ENCODE peak calls at places on chromosomes 4 and X, in ten cellular contexts. A is AG04449, S is heart left ventricle, I is BJ, M is IMR-90, Y is AG09319, O is DND-41, T is upper lobe of left lung, Z is HL-60, E is fibroblast of mammary gland. K is an unnamed sample.
A peak's percentile ranks its signal among the peaks of the same experiment; 100 is the strongest.

GRCh38 chr4:155241664-155242063 is 33.2 kb downstream of the NPY2R start:
- DNase-seq in Y (no peak), Z (no peak), O (no peak), A (no peak), E (peak; percentile 23), S (no peak), T (no peak), M (no peak), I (no peak), K (no peak)

GRCh38 chr4:1409079-1409805 is 3.0 kb upstream of the NKX1-1 start:
- DNase-seq in Y (no peak), I (no peak), T (no peak), A (no peak), Z (no peak), S (no peak), E (no peak), M (no peak), O (no peak), K (peak; percentile 34)

GRCh38 chr4:188603646-188604045 is 464.4 kb downstream of the TRIML1 start:
- DNase-seq in I (no peak), O (no peak), M (peak; percentile 12), Y (no peak), Z (no peak), E (peak; percentile 51), T (no peak), A (no peak), S (no peak), K (no peak)

GRCh38 chr4:121526509-121526908 is 145.7 kb upstream of the QRFPR start:
- DNase-seq in I (no peak), T (no peak), Z (no peak), Y (no peak), O (no peak), S (no peak), A (no peak), M (no peak), E (no peak), K (no peak)

GRCh38 chrX:139237141-139237540 is 293.4 kb upstream of the F9 start:
- DNase-seq in Z (no peak), Y (no peak), A (no peak), S (no peak), M (no peak), T (no peak), O (no peak), E (no peak), I (no peak), K (no peak)

GRCh38 chr4:76087007-76087769 is 12.7 kb downstream of the ART3 start:
- DNase-seq in E (peak; percentile 73), A (no peak), S (peak; percentile 33), I (no peak), O (peak; percentile 28), M (peak; percentile 61), Z (peak; percentile 51), T (peak; percentile 36), Y (peak; percentile 2), K (peak; percentile 27)

GRCh38 chr4:187158003-187158402 is 434.3 kb upstream of the FAT1 start:
- DNase-seq in T (no peak), Z (no peak), Y (no peak), S (no peak), A (no peak), E (no peak), O (no peak), M (no peak), I (no peak), K (no peak)

GRCh38 chrX:38220936-38221386 is 290 bp upstream of the SRPX start:
- DNase-seq in A (no peak), O (no peak), E (peak; percentile 65), T (no peak), I (no peak), Y (no peak), Z (no peak), M (peak; percentile 25), S (no peak), K (no peak)

GRCh38 chr4:15882675-15883086 is 55.9 kb downstream of the FGFBP1 start:
- DNase-seq in Z (peak; percentile 66), A (peak; percentile 38), Y (peak; percentile 52), S (peak; percentile 39), O (peak; percentile 61), T (peak; percentile 52), M (peak; percentile 82), E (peak; percentile 86), I (peak; percentile 16), K (peak; percentile 70)

GRCh38 chr4:95377511-95377910 is 171.3 kb downstream of the UNC5C start:
- DNase-seq in T (no peak), A (no peak), M (no peak), O (no peak), Z (no peak), Y (no peak), E (no peak), S (no peak), I (no peak), K (no peak)

GRCh38 chr4:82519072-82519471 is 42.7 kb downstream of the TMEM150C start:
- DNase-seq in E (peak; percentile 18), Y (no peak), A (no peak), O (no peak), Z (no peak), S (no peak), M (peak; percentile 37), T (no peak), I (no peak), K (no peak)

GRCh38 chr4:172725581-172725980 is 443.0 kb upstream of the GALNT7 start:
- DNase-seq in Z (no peak), Y (no peak), S (no peak), O (no peak), A (no peak), E (peak; percentile 22), M (peak; percentile 25), I (peak; percentile 19), T (no peak), K (no peak)

GRCh38 chr4:6047130-6047673 is 29.0 kb upstream of the C4orf50 start:
- DNase-seq in I (no peak), Z (no peak), O (no peak), Y (no peak), M (no peak), S (no peak), T (no peak), E (no peak), A (no peak), K (no peak)

GRCh38 chrX:9619581-9619980 is 146.1 kb downstream of the GPR143 start:
- DNase-seq in T (no peak), M (no peak), S (no peak), I (no peak), A (no peak), O (no peak), E (no peak), Y (no peak), Z (no peak), K (no peak)

GRCh38 chr4:101787917-101788316 is 2.6 kb upstream of the BANK1 start:
- DNase-seq in M (no peak), S (no peak), O (no peak), E (no peak), A (no peak), T (no peak), Z (no peak), I (no peak), Y (no peak), K (no peak)

GRCh38 chr4:8167291-8167690 is 8.7 kb upstream of the ABLIM2 start:
- DNase-seq in Y (no peak), A (no peak), M (no peak), E (no peak), S (no peak), O (no peak), Z (peak; percentile 14), I (no peak), T (peak; percentile 55), K (no peak)

GRCh38 chr4:8163436-8164193 is 5.0 kb upstream of the ABLIM2 start:
- DNase-seq in Y (no peak), T (no peak), S (no peak), A (no peak), O (no peak), I (no peak), M (no peak), E (no peak), Z (no peak), K (no peak)

GRCh38 chr4:8164687-8165086 is 6.1 kb upstream of the ABLIM2 start:
- DNase-seq in O (no peak), S (no peak), M (no peak), Z (no peak), E (no peak), Y (no peak), A (no peak), I (no peak), T (no peak), K (no peak)

GRCh38 chr4:8164194-8164565 is 5.6 kb upstream of the ABLIM2 start:
- DNase-seq in I (no peak), M (no peak), Z (no peak), E (no peak), S (no peak), Y (no peak), T (no peak), O (no peak), A (no peak), K (no peak)

DNA sequence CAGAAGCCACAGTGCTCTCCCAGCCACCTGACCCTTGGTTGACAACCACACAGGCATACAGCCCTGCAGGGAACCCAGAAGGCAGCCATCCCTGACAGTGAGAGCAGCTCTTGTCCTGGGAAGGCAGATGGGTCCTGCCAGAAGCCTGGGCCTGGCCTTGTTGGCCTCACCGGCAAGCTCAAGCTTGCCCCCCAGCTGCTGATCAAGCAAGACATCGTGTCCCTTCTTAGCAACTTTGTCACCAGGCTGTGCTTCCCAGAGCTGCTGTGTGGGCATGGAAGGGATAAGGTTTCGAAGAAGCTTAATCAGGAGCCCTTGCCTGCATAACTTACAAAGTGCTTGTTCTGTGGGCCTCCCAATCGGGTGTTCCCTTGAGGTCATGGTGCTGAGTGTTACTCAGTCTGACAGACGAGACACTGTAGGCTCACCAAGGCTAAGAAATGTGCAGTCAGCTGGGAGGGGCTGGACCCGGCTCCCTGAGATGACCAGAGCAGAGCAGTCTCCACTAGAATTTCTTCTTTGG is 6.8 kb upstream of the ABLIM2 start:
- DNase-seq in S (no peak), O (no peak), E (no peak), Y (no peak), M (no peak), Z (no peak), T (no peak), I (no peak), A (no peak), K (no peak)
- TF ChIP-seq CTCF in S (no peak), O (no peak), E (no peak), Y (no peak), M (no peak), Z (no peak), T (no peak), I (no peak), A (no peak), K (no peak)

GRCh38 chr4:185039508-185040273 is 21.4 kb downstream of the HELT start:
- DNase-seq in I (peak; percentile 3), O (peak; percentile 57), Y (peak; percentile 34), M (peak; percentile 68), A (peak; percentile 5), T (peak; percentile 68), S (no peak), Z (peak; percentile 76), E (peak; percentile 66), K (peak; percentile 76)
- TF ChIP-seq CTCF in I (peak; percentile 78), O (peak; percentile 86), Y (peak; percentile 80), M (peak; percentile 86), A (peak; percentile 58), T (peak; percentile 83), S (peak; percentile 88), Z (peak; percentile 70), E (peak; percentile 79), K (peak; percentile 75)

GRCh38 chr4:128427832-128428366 is 140.3 kb upstream of the PGRMC2 start:
- DNase-seq in I (peak; percentile 28), Z (peak; percentile 14), M (peak; percentile 68), E (peak; percentile 79), A (no peak), O (no peak), S (peak; percentile 22), Y (peak; percentile 32), T (peak; percentile 84), K (no peak)
- TF ChIP-seq CTCF in I (peak; percentile 57), Z (no peak), M (peak; percentile 49), E (peak; percentile 74), A (peak; percentile 14), O (no peak), S (peak; percentile 51), Y (peak; percentile 47), T (peak; percentile 54), K (no peak)

GRCh38 chr4:149690726-149691125 is 124.9 kb downstream of the IQCM start:
- DNase-seq in T (no peak), E (no peak), Z (no peak), Y (no peak), I (no peak), O (no peak), M (no peak), A (no peak), S (no peak), K (no peak)
- TF ChIP-seq CTCF in T (no peak), E (peak; percentile 22), Z (no peak), Y (no peak), I (no peak), O (no peak), M (no peak), A (no peak), S (no peak), K (no peak)